ENCODE peak calls at places on chromosomes 16 and 17, in eight cellular contexts. H, S, O, Q, T, V, C and Y are unnamed samples.

GRCh38 chr16:67100569-67101300 is 9.0 kb upstream of the PHAF1 start:
- DNase-seq in T (no peak), S (peak), V (no peak), Q (no peak), H (no peak), C (no peak), O (no peak), Y (no peak)

GRCh38 chr17:27946521-27946920 is 53.4 kb upstream of the LYRM9 start:
- DNase-seq in C (no peak), V (no peak), Q (no peak), O (no peak), S (no peak), H (no peak), T (no peak), Y (no peak)

GRCh38 chr17:43717913-43718312 is 40.7 kb downstream of the SOST start:
- DNase-seq in T (no peak), O (no peak), V (no peak), S (no peak), H (no peak), C (no peak), Q (no peak), Y (no peak)

GRCh38 chr16:84791088-84791487 is 28.7 kb upstream of the CRISPLD2 start:
- DNase-seq in T (no peak), C (no peak), O (no peak), S (no peak), V (no peak), Q (no peak), H (no peak), Y (no peak)

GRCh38 chr17:57997085-57997809 is 9.2 kb upstream of the VEZF1 start:
- DNase-seq in T (no peak), Q (no peak), S (no peak), H (no peak), O (no peak), C (no peak), V (no peak), Y (no peak)

GRCh38 chr17:413016-413350 is 60.4 kb upstream of the RPH3AL start:
- DNase-seq in S (no peak), T (no peak), Q (no peak), H (no peak), C (no peak), O (no peak), V (no peak), Y (no peak)

GRCh38 chr17:66612993-66613392 is 221.9 kb upstream of the CACNG5 start:
- DNase-seq in H (no peak), V (no peak), Q (no peak), C (no peak), T (no peak), O (no peak), S (no peak), Y (no peak)

GRCh38 chr16:69566437-69567030 is 768 bp downstream of the NFAT5 start:
- DNase-seq in C (no peak), H (no peak), Q (no peak), O (no peak), T (no peak), S (peak), V (peak), Y (no peak)

GRCh38 chr16:83138976-83139690 is 512.4 kb downstream of the CDH13 start:
- DNase-seq in V (no peak), C (no peak), Q (no peak), T (no peak), H (no peak), S (no peak), O (no peak), Y (no peak)

GRCh38 chr17:57634713-57635465 is 110.2 kb downstream of the CCDC182 start:
- DNase-seq in T (no peak), C (no peak), H (no peak), O (no peak), V (no peak), Q (no peak), S (no peak), Y (no peak)